ENCODE peak calls at places on chromosomes 12 and 14, in four cellular contexts. R is Calu3, Y is cardiac septum, J is WTC11. V is an unnamed sample.

GRCh38 chr12:108821407-108822397 is 35.7 kb downstream of the SSH1 start:
- DNase-seq in R (peak), Y (no peak), J (no peak), V (no peak)

GRCh38 chr12:75784591-75784990 is 247.0 kb downstream of the PHLDA1 start:
- DNase-seq in R (peak), Y (no peak), J (no peak), V (no peak)

GRCh38 chr14:99884834-99885648 is 91.8 kb downstream of the EML1 start:
- DNase-seq in R (peak), Y (no peak), J (no peak), V (peak)

GRCh38 chr12:91923864-91924263 is 221.8 kb downstream of the BTG1 start:
- DNase-seq in R (no peak), Y (peak), J (no peak), V (no peak)

GRCh38 chr12:27631813-27632491 is 64.3 kb upstream of the REP15 start:
- DNase-seq in R (no peak), Y (no peak), J (no peak), V (no peak)

GRCh38 chr14:82075566-82075965 is 541.9 kb upstream of the SEL1L start:
- DNase-seq in R (no peak), Y (no peak), J (peak), V (no peak)

GRCh38 chr12:104280703-104281458 is 22.7 kb upstream of the EID3 start:
- DNase-seq in R (no peak), Y (no peak), J (no peak), V (peak)

GRCh38 chr12:65695077-65695865 is 129.0 kb upstream of the HMGA2 start:
- DNase-seq in R (peak), Y (peak), J (no peak), V (peak)

GRCh38 chr12:51639361-51639760 is 48.3 kb downstream of the SCN8A start:
- DNase-seq in R (no peak), Y (no peak), J (no peak), V (no peak)

GRCh38 chr12:91991397-91992187 is 154.1 kb downstream of the BTG1 start:
- DNase-seq in R (no peak), Y (no peak), J (no peak), V (peak)

GRCh38 chr12:102486153-102486552 is 5.8 kb upstream of the IGF1 start:
- DNase-seq in R (no peak), Y (no peak), J (no peak), V (no peak)

GRCh38 chr12:49874142-49874897 is 29.4 kb downstream of the FAIM2 start:
- DNase-seq in R (no peak), Y (peak), J (no peak), V (no peak)

GRCh38 chr12:69527506-69528272 is 57.5 kb downstream of the FRS2 start:
- DNase-seq in R (no peak), Y (no peak), J (no peak), V (no peak)

GRCh38 chr12:44436756-44437155 is 439.4 kb downstream of the NELL2 start:
- DNase-seq in R (no peak), Y (no peak), J (no peak), V (no peak)

GRCh38 chr14:25132734-25133422 is 82.9 kb upstream of the STXBP6 start:
- DNase-seq in R (peak), Y (peak), J (peak), V (peak)

GRCh38 chr12:123524378-123524777 is 9.1 kb downstream of the RILPL1 start:
- DNase-seq in R (no peak), Y (no peak), J (no peak), V (no peak)

GRCh38 chr12:114032801-114033200 is 66.7 kb upstream of the RBM19 start:
- DNase-seq in R (no peak), Y (no peak), J (no peak), V (no peak)

GRCh38 chr12:46160081-46160980 is 108.5 kb downstream of the SLC38A1 start:
- DNase-seq in R (no peak), Y (no peak), J (no peak), V (no peak)

GRCh38 chr12:12519599-12519998 is 43.1 kb downstream of the DUSP16 start:
- DNase-seq in R (no peak), Y (no peak), J (no peak), V (no peak)

GRCh38 chr12:110677206-110677911 is 11.6 kb downstream of the HVCN1 start:
- DNase-seq in R (no peak), Y (no peak), J (no peak), V (no peak)

GRCh38 chr14:36513012-36513420 is 7.0 kb downstream of the NKX2-1 start:
- DNase-seq in R (no peak), Y (no peak), J (peak), V (no peak)

GRCh38 chr14:56205906-56206305 is 87.7 kb downstream of the PELI2 start:
- DNase-seq in R (no peak), Y (no peak), J (no peak), V (no peak)

GRCh38 chr12:52605542-52605941 is 4.3 kb upstream of the KRT72 start:
- DNase-seq in R (no peak), Y (no peak), J (no peak), V (no peak)

GRCh38 chr12:101925352-101925751 is 48.0 kb downstream of the DRAM1 start:
- DNase-seq in R (no peak), Y (no peak), J (no peak), V (peak)

GRCh38 chr12:105455250-105455649 is 124.8 kb downstream of the C12orf75 start:
- DNase-seq in R (no peak), Y (no peak), J (no peak), V (no peak)

GRCh38 chr12:28988384-28988704 is 160.7 kb upstream of the FAR2 start:
- DNase-seq in R (no peak), Y (no peak), J (no peak), V (no peak)

GRCh38 chr12:32107376-32108267 is 975 bp downstream of the BICD1 start:
- DNase-seq in R (peak), Y (no peak), J (no peak), V (peak)

GRCh38 chr14:75310295-75311059 is 31.8 kb downstream of the FOS start:
- DNase-seq in R (peak), Y (peak), J (peak), V (peak)

V was measured in A549.